ENCODE peak calls at places on chromosomes 16 and 17, in eight cellular contexts. One of them, this sample, is unnamed.

GRCh38 chr17:66397486-66397885 is 95.1 kb downstream of the PRKCA start:
- DNase-seq in M059J: no peak
- DNase-seq in myocyte: no peak
- DNase-seq in AG20443: no peak
- DNase-seq in T-helper 2 cell: no peak
- DNase-seq in ascending aorta: no peak
- DNase-seq in cerebellum: no peak
- DNase-seq in activated CD4-positive, alpha-beta T cell treated with anti-CD3 and anti-CD28 coated beads for 1 hour: no peak
- DNase-seq in this sample: peak

GRCh38 chr16:67862623-67863583 is 9.9 kb upstream of the EDC4 start:
- DNase-seq in ascending aorta: peak
- DNase-seq in myocyte: peak
- DNase-seq in AG20443: peak
- DNase-seq in activated CD4-positive, alpha-beta T cell treated with anti-CD3 and anti-CD28 coated beads for 1 hour: no peak
- DNase-seq in T-helper 2 cell: no peak
- DNase-seq in cerebellum: peak
- DNase-seq in M059J: no peak
- DNase-seq in this sample: peak

GRCh38 chr17:17144916-17145665 is 61.0 kb downstream of the PLD6 start:
- DNase-seq in myocyte: no peak
- DNase-seq in activated CD4-positive, alpha-beta T cell treated with anti-CD3 and anti-CD28 coated beads for 1 hour: no peak
- DNase-seq in M059J: no peak
- DNase-seq in ascending aorta: no peak
- DNase-seq in T-helper 2 cell: no peak
- DNase-seq in cerebellum: no peak
- DNase-seq in AG20443: no peak
- DNase-seq in this sample: no peak

GRCh38 chr17:67467500-67468481 is 90.7 kb downstream of the PITPNC1 start:
- DNase-seq in T-helper 2 cell: no peak
- DNase-seq in cerebellum: peak
- DNase-seq in activated CD4-positive, alpha-beta T cell treated with anti-CD3 and anti-CD28 coated beads for 1 hour: no peak
- DNase-seq in myocyte: peak
- DNase-seq in ascending aorta: no peak
- DNase-seq in M059J: no peak
- DNase-seq in AG20443: peak
- DNase-seq in this sample: no peak

GRCh38 chr16:565420-566330 is 1.1 kb upstream of the NHLRC4 start:
- DNase-seq in activated CD4-positive, alpha-beta T cell treated with anti-CD3 and anti-CD28 coated beads for 1 hour: no peak
- DNase-seq in cerebellum: no peak
- DNase-seq in myocyte: no peak
- DNase-seq in AG20443: no peak
- DNase-seq in ascending aorta: no peak
- DNase-seq in M059J: peak
- DNase-seq in T-helper 2 cell: no peak
- DNase-seq in this sample: no peak

GRCh38 chr16:707062-707538 is 1.5 kb upstream of the FBXL16 start:
- DNase-seq in M059J: no peak
- DNase-seq in T-helper 2 cell: no peak
- DNase-seq in cerebellum: no peak
- DNase-seq in AG20443: no peak
- DNase-seq in activated CD4-positive, alpha-beta T cell treated with anti-CD3 and anti-CD28 coated beads for 1 hour: no peak
- DNase-seq in ascending aorta: no peak
- DNase-seq in myocyte: no peak
- DNase-seq in this sample: no peak

GRCh38 chr16:6611535-6611934 is 721.1 kb upstream of the RBFOX1 start:
- DNase-seq in myocyte: no peak
- DNase-seq in activated CD4-positive, alpha-beta T cell treated with anti-CD3 and anti-CD28 coated beads for 1 hour: no peak
- DNase-seq in AG20443: no peak
- DNase-seq in T-helper 2 cell: no peak
- DNase-seq in cerebellum: no peak
- DNase-seq in M059J: peak
- DNase-seq in ascending aorta: no peak
- DNase-seq in this sample: no peak

GRCh38 chr16:12258806-12259205 is 282.3 kb downstream of the SNX29 start:
- DNase-seq in AG20443: no peak
- DNase-seq in M059J: no peak
- DNase-seq in cerebellum: no peak
- DNase-seq in ascending aorta: no peak
- DNase-seq in myocyte: no peak
- DNase-seq in activated CD4-positive, alpha-beta T cell treated with anti-CD3 and anti-CD28 coated beads for 1 hour: no peak
- DNase-seq in T-helper 2 cell: no peak
- DNase-seq in this sample: no peak

GRCh38 chr16:74076568-74076967 is 220.0 kb upstream of the PSMD7 start:
- DNase-seq in T-helper 2 cell: no peak
- DNase-seq in AG20443: no peak
- DNase-seq in myocyte: no peak
- DNase-seq in M059J: no peak
- DNase-seq in activated CD4-positive, alpha-beta T cell treated with anti-CD3 and anti-CD28 coated beads for 1 hour: no peak
- DNase-seq in cerebellum: no peak
- DNase-seq in ascending aorta: no peak
- DNase-seq in this sample: no peak

GRCh38 chr17:44844390-44844830 is 3.3 kb upstream of the HIGD1B start:
- DNase-seq in ascending aorta: no peak
- DNase-seq in myocyte: no peak
- DNase-seq in AG20443: no peak
- DNase-seq in T-helper 2 cell: no peak
- DNase-seq in cerebellum: no peak
- DNase-seq in M059J: no peak
- DNase-seq in activated CD4-positive, alpha-beta T cell treated with anti-CD3 and anti-CD28 coated beads for 1 hour: no peak
- DNase-seq in this sample: no peak

GRCh38 chr17:74605361-74605760 is 13.3 kb upstream of the CD300LD start:
- DNase-seq in M059J: peak
- DNase-seq in myocyte: peak
- DNase-seq in cerebellum: peak
- DNase-seq in T-helper 2 cell: no peak
- DNase-seq in ascending aorta: no peak
- DNase-seq in AG20443: peak
- DNase-seq in activated CD4-positive, alpha-beta T cell treated with anti-CD3 and anti-CD28 coated beads for 1 hour: no peak
- DNase-seq in this sample: peak

GRCh38 chr17:55152236-55152635 is 112.5 kb upstream of the HLF start:
- DNase-seq in ascending aorta: no peak
- DNase-seq in activated CD4-positive, alpha-beta T cell treated with anti-CD3 and anti-CD28 coated beads for 1 hour: no peak
- DNase-seq in cerebellum: no peak
- DNase-seq in T-helper 2 cell: no peak
- DNase-seq in AG20443: no peak
- DNase-seq in myocyte: no peak
- DNase-seq in M059J: peak
- DNase-seq in this sample: no peak

GRCh38 chr16:70808371-70808770 is 7.4 kb upstream of the VAC14 start:
- DNase-seq in cerebellum: no peak
- DNase-seq in T-helper 2 cell: no peak
- DNase-seq in myocyte: no peak
- DNase-seq in ascending aorta: no peak
- DNase-seq in AG20443: no peak
- DNase-seq in activated CD4-positive, alpha-beta T cell treated with anti-CD3 and anti-CD28 coated beads for 1 hour: no peak
- DNase-seq in M059J: peak
- DNase-seq in this sample: no peak

GRCh38 chr16:46573834-46574159 is 47.4 kb downstream of the SHCBP1 start:
- DNase-seq in cerebellum: no peak
- DNase-seq in M059J: no peak
- DNase-seq in T-helper 2 cell: no peak
- DNase-seq in AG20443: no peak
- DNase-seq in ascending aorta: no peak
- DNase-seq in myocyte: no peak
- DNase-seq in activated CD4-positive, alpha-beta T cell treated with anti-CD3 and anti-CD28 coated beads for 1 hour: no peak
- DNase-seq in this sample: no peak

This sample was measured in GM23248.